ENCODE peak calls at places on chromosomes 12 and 14, in nine cellular contexts. M, T, W, E, N, H, Q, V and O are unnamed samples.

GRCh38 chr12:89544730-89545184 is 18.9 kb upstream of the POC1B start:
- DNase-seq in Q (peak; percentile 64), N (no peak), W (no peak), T (peak; percentile 31), V (no peak), H (peak; percentile 33), M (no peak), E (peak; percentile 49), O (peak; percentile 36)

GRCh38 chr12:131694116-131694838 is 16.6 kb upstream of the SFSWAP start:
- DNase-seq in T (no peak), E (no peak), N (no peak), H (no peak), Q (no peak), W (no peak), V (no peak), M (no peak), O (no peak)

GRCh38 chr12:83476006-83476405 is 789.3 kb downstream of the TMTC2 start:
- DNase-seq in V (no peak), N (no peak), M (no peak), W (no peak), E (no peak), T (no peak), H (no peak), Q (no peak), O (no peak)

GRCh38 chr12:131428086-131428685 is 282.7 kb upstream of the SFSWAP start:
- DNase-seq in M (no peak), V (no peak), E (no peak), W (peak; percentile 35), Q (no peak), T (no peak), N (no peak), H (no peak), O (no peak)

GRCh38 chr12:111462134-111462821 is 56.6 kb downstream of the SH2B3 start:
- DNase-seq in E (no peak), W (no peak), Q (peak; percentile 87), T (peak; percentile 72), V (no peak), N (no peak), H (no peak), M (no peak), O (peak; percentile 77)

GRCh38 chr12:125099407-125099779 is 34.2 kb downstream of the AACS start:
- DNase-seq in T (no peak), H (no peak), E (no peak), N (no peak), V (no peak), Q (no peak), W (no peak), M (no peak), O (no peak)

GRCh38 chr14:73753043-73753886 is 39.1 kb upstream of the PNMA1 start:
- DNase-seq in W (no peak), Q (no peak), M (no peak), N (no peak), E (no peak), H (peak; percentile 87), V (peak; percentile 92), T (peak; percentile 33), O (no peak)

GRCh38 chr12:52228931-52229330 is 4.1 kb upstream of the KRT7 start:
- DNase-seq in E (no peak), Q (no peak), V (no peak), W (no peak), H (no peak), T (no peak), N (no peak), M (no peak), O (no peak)

GRCh38 chr12:111396726-111397445 is 8.8 kb upstream of the SH2B3 start:
- DNase-seq in V (peak; percentile 91), H (peak; percentile 90), W (peak; percentile 88), E (peak; percentile 91), N (no peak), Q (no peak), M (peak; percentile 36), T (peak; percentile 75), O (peak; percentile 74)

GRCh38 chr14:69828372-69828771 is 31.3 kb upstream of the SLC10A1 start:
- DNase-seq in T (no peak), E (no peak), M (no peak), Q (peak; percentile 19), H (no peak), N (no peak), V (no peak), W (no peak), O (no peak)

GRCh38 chr14:45359766-45360165 is 106.8 kb upstream of the MIS18BP1 start:
- DNase-seq in Q (peak; percentile 3), M (no peak), E (no peak), T (peak; percentile 32), V (no peak), N (no peak), W (no peak), H (no peak), O (peak; percentile 19)

GRCh38 chr12:27236498-27236897 is 7.6 kb upstream of the STK38L start:
- DNase-seq in Q (no peak), N (no peak), T (peak; percentile 32), H (no peak), E (no peak), W (no peak), M (no peak), V (peak; percentile 13), O (peak; percentile 51)

GRCh38 chr14:99329711-99330315 is 57.8 kb upstream of the BCL11B start:
- DNase-seq in Q (no peak), W (no peak), T (no peak), N (no peak), M (no peak), V (no peak), H (peak; percentile 3), E (no peak), O (no peak)

GRCh38 chr14:58133739-58134138 is 18.3 kb downstream of the ARMH4 start:
- DNase-seq in H (no peak), V (no peak), E (no peak), M (no peak), T (peak; percentile 54), W (no peak), Q (peak; percentile 51), N (no peak), O (peak; percentile 59)

GRCh38 chr12:127928615-127929014 is 338.4 kb upstream of the TMEM132C start:
- DNase-seq in V (no peak), H (no peak), T (peak; percentile 72), M (no peak), N (no peak), E (no peak), Q (no peak), W (no peak), O (peak; percentile 3)

GRCh38 chr12:67391034-67391433 is 121.9 kb downstream of the CAND1 start:
- DNase-seq in T (no peak), N (no peak), M (no peak), Q (no peak), V (no peak), W (no peak), H (no peak), E (no peak), O (peak; percentile 15)

GRCh38 chr12:123065666-123066457 is 85.0 kb downstream of the PITPNM2 start:
- DNase-seq in M (no peak), T (no peak), Q (no peak), N (no peak), W (no peak), E (no peak), V (no peak), H (no peak), O (no peak)

DNA sequence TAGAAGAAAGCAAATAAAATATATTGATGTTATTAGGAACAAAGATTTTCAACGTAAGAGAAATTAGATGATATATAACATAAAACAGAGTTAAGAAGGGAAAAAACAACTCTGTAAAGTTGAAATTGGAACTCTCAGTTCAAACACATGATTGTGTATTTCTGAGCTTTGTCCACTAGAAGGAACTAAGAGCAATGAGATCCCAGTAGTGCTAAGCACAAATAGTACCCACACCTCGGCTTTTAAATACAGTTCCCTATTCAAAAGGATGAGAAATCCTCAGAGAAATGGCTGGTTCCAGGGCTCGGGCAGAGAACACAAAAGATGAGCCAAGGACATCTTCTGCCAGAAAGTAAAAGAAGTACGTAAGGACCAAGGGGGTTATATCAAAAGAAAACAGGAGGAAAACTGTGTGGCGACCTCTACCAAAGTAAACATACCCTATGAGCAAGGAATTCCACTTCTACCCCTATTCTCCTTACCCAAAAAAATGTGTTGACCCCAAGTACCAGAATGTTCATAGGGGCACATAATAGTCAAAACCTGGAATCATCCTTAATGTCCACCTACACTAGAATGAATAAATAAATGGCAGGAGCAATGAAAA is 96.6 kb downstream of the SPTSSA start:
- DNase-seq in E (no peak), M (no peak), N (no peak), H (no peak), V (no peak), Q (no peak), T (peak; percentile 61), W (no peak), O (peak; percentile 28)
- TF ChIP-seq CTCF in E (peak; percentile 13), M (peak; percentile 36), N (peak; percentile 11), H (peak; percentile 49), V (no peak), Q (peak; percentile 43), T (peak; percentile 57), W (no peak), O (peak; percentile 34)

GRCh38 chr12:57603323-57603722 is 1.3 kb upstream of the DTX3 start:
- DNase-seq in Q (no peak), W (no peak), H (no peak), E (no peak), V (no peak), M (no peak), N (no peak), T (no peak), O (no peak)
- H3K4me3 ChIP-seq in Q (no peak overlapping the region), W (no peak overlapping the region), H (no peak overlapping the region), E (no peak overlapping the region), V (no peak overlapping the region), M (no peak overlapping the region), N (no peak overlapping the region), T (no peak overlapping the region), O (no peak overlapping the region)

DNA sequence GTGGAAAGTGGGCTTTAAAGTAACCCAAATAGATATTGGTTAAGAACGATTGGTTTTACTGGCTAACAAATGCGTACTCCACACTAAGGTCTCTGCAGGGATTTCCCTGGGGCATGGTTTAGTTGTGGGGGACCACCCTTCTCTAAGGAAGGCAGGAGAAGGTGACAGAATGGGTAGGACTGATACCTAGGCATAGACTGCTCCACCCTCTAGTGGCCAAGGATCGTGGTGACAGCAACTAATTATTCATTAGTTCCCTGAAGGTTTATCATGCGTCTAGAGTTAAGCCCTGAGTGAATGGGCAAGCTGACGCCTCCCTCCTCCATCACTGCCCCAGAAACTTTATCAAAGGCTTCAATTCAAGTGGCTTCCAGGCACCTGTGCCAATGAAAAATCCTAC is 9.1 kb downstream of the FAM181A start:
- DNase-seq in M (no peak), T (no peak), W (no peak), Q (no peak), E (no peak), N (no peak), H (no peak), V (peak; percentile 18), O (no peak)
- TF ChIP-seq CTCF in M (peak; percentile 56), T (peak; percentile 33), W (no peak), Q (peak; percentile 61), E (peak; percentile 39), N (peak; percentile 60), H (no peak), V (peak; percentile 33), O (peak; percentile 36)

DNA sequence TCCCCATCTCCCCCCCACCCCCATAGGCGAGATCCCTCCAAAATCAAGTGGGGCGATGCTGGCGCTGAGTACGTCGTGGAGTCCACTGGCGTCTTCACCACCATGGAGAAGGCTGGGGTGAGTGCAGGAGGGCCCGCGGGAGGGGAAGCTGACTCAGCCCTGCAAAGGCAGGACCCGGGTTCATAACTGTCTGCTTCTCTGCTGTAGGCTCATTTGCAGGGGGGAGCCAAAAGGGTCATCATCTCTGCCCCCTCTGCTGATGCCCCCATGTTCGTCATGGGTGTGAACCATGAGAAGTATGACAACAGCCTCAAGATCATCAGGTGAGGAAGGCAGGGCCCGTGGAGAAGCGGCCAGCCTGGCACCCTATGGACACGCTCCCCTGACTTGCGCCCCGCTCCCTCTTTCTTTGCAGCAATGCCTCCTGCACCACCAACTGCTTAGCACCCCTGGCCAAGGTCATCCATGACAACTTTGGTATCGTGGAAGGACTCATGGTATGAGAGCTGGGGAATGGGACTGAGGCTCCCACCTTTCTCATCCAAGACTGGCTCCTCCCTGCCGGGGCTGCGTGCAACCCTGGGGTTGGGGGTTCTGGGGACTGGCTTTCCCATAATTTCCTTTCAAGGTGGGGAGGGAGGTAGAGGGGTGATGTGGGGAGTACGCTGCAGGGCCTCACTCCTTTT is 2.7 kb downstream of the GAPDH start:
- DNase-seq in N (no peak), V (peak; percentile 7), Q (no peak), H (no peak), T (peak; percentile 12), E (no peak), M (no peak), W (no peak), O (no peak)
- H3K4me3 ChIP-seq in N (peak overlapping the region; percentile 83), V (peak overlapping the region; percentile 84), Q (peak overlapping the region; percentile 99), H (no peak overlapping the region), T (peak overlapping the region; percentile 92), E (no peak overlapping the region), M (no peak overlapping the region), W (peak overlapping the region; percentile 91), O (peak overlapping the region; percentile 96)